ENCODE peak calls at places on chromosome 18, in four cellular contexts. A, L, P and N are unnamed samples.

GRCh38 chr18:11053293-11053692 is 96.1 kb downstream of the PIEZO2 start:
- DNase-seq in P (no peak), A (no peak), L (no peak), N (no peak)

GRCh38 chr18:78905334-78905733 is 74.3 kb upstream of the SALL3 start:
- DNase-seq in L (no peak), P (no peak), A (no peak), N (no peak)

GRCh38 chr18:75247601-75248421 is 37.2 kb downstream of the TSHZ1 start:
- DNase-seq in L (peak), P (no peak), A (no peak), N (no peak)

GRCh38 chr18:49921278-49922037 is 108.1 kb upstream of the ACAA2 start:
- DNase-seq in L (no peak), P (no peak), A (no peak), N (no peak)

GRCh38 chr18:76494181-76494540 is 881 bp downstream of the ZNF516 start:
- DNase-seq in A (no peak), L (peak), P (peak), N (no peak)

GRCh38 chr18:80070825-80071224 is 36.6 kb downstream of the RBFA start:
- DNase-seq in A (no peak), L (no peak), P (no peak), N (no peak)

GRCh38 chr18:79523738-79524180 is 128.0 kb downstream of the NFATC1 start:
- DNase-seq in P (no peak), A (no peak), L (no peak), N (peak)

GRCh38 chr18:10304853-10305252 is 149.6 kb upstream of the APCDD1 start:
- DNase-seq in L (no peak), P (no peak), A (no peak), N (no peak)

GRCh38 chr18:48780151-48781001 is 170.4 kb downstream of the SMAD7 start:
- DNase-seq in P (no peak), A (no peak), L (no peak), N (no peak)

GRCh38 chr18:70491734-70492348 is 203.0 kb downstream of the SOCS6 start:
- DNase-seq in A (peak), L (peak), P (peak), N (no peak)

GRCh38 chr18:55634545-55634944 is 46.6 kb upstream of the TCF4 start:
- DNase-seq in A (no peak), L (no peak), P (no peak), N (no peak)

GRCh38 chr18:48229445-48230052 is 179.6 kb downstream of the ZBTB7C start:
- DNase-seq in P (peak), A (no peak), L (no peak), N (no peak)

GRCh38 chr18:75209952-75210261 is 690 bp upstream of the TSHZ1 start:
- DNase-seq in A (no peak), P (no peak), L (no peak), N (no peak)

GRCh38 chr18:70046796-70047195 is 99.1 kb upstream of the CD226 start:
- DNase-seq in P (no peak), A (no peak), L (no peak), N (no peak)

GRCh38 chr18:4734021-4734420 is 278.9 kb upstream of the DLGAP1 start:
- DNase-seq in A (no peak), L (no peak), P (no peak), N (no peak)

GRCh38 chr18:69757733-69758132 is 189.9 kb downstream of the CD226 start:
- DNase-seq in L (no peak), P (no peak), A (no peak), N (no peak)

GRCh38 chr18:38077219-38077618 is 511.6 kb upstream of the CELF4 start:
- DNase-seq in A (no peak), P (peak), L (no peak), N (no peak)

GRCh38 chr18:30135938-30136337 is 906.6 kb downstream of the DSC3 start:
- DNase-seq in A (no peak), P (no peak), L (no peak), N (no peak)

GRCh38 chr18:10119528-10119927 is 205.7 kb downstream of the VAPA start:
- DNase-seq in A (no peak), L (no peak), P (no peak), N (no peak)

GRCh38 chr18:51234117-51235010 is 36.9 kb upstream of the MEX3C start:
- DNase-seq in P (no peak), A (no peak), L (no peak), N (no peak)

GRCh38 chr18:55588876-55589595 is 1.0 kb upstream of the TCF4 start:
- DNase-seq in L (no peak), A (no peak), P (no peak), N (no peak)

GRCh38 chr18:28711096-28711495 is 534.2 kb upstream of the CDH2 start:
- DNase-seq in A (no peak), P (no peak), L (no peak), N (no peak)

GRCh38 chr18:49795612-49796552 is 17.5 kb downstream of the ACAA2 start:
- DNase-seq in P (no peak), L (no peak), A (no peak), N (no peak)

GRCh38 chr18:48163184-48164095 is 233.0 kb upstream of the SMAD2 start:
- DNase-seq in P (no peak), L (no peak), A (no peak), N (no peak)

GRCh38 chr18:50518787-50519520 is 40.9 kb upstream of the MAPK4 start:
- DNase-seq in L (no peak), A (no peak), P (no peak), N (no peak)

GRCh38 chr18:57137847-57138246 is 9.0 kb upstream of the BOD1L2 start:
- DNase-seq in P (no peak), A (no peak), L (no peak), N (no peak)

GRCh38 chr18:10054366-10054765 is 140.6 kb downstream of the VAPA start:
- DNase-seq in L (no peak), A (no peak), P (no peak), N (no peak)

GRCh38 chr18:69725009-69725408 is 222.7 kb downstream of the CD226 start:
- DNase-seq in A (no peak), P (no peak), L (no peak), N (no peak)

GRCh38 chr18:47746615-47747014 is 183.8 kb downstream of the SMAD2 start:
- DNase-seq in A (no peak), P (no peak), L (no peak), N (no peak)

GRCh38 chr18:10329116-10329515 is 125.3 kb upstream of the APCDD1 start:
- DNase-seq in L (no peak), A (no peak), P (no peak), N (no peak)

GRCh38 chr18:8990276-8991031 is 112.0 kb upstream of the NDUFV2 start:
- DNase-seq in P (no peak), L (no peak), A (no peak), N (no peak)

GRCh38 chr18:36942264-36942663 is 113.3 kb downstream of the KIAA1328 start:
- DNase-seq in P (no peak), A (peak), L (peak), N (no peak)

GRCh38 chr18:42446195-42446594 is 491.2 kb downstream of the PIK3C3 start:
- DNase-seq in L (peak), A (no peak), P (no peak), N (no peak)
- TF ChIP-seq MAX in L (no peak), A (no peak), P (no peak), N (no peak)

GRCh38 chr18:58525928-58526424 is 102.9 kb downstream of the ALPK2 start:
- DNase-seq in P (no peak), L (no peak), A (no peak), N (peak)

GRCh38 chr18:58528011-58528367 is 100.9 kb downstream of the ALPK2 start:
- DNase-seq in P (no peak), A (no peak), L (no peak), N (no peak)

GRCh38 chr18:58527116-58528010 is 101.5 kb downstream of the ALPK2 start:
- DNase-seq in P (no peak), L (peak), A (no peak), N (no peak)

GRCh38 chr18:58526425-58527115 is 102.3 kb downstream of the ALPK2 start:
- DNase-seq in P (no peak), L (peak), A (no peak), N (no peak)

DNA sequence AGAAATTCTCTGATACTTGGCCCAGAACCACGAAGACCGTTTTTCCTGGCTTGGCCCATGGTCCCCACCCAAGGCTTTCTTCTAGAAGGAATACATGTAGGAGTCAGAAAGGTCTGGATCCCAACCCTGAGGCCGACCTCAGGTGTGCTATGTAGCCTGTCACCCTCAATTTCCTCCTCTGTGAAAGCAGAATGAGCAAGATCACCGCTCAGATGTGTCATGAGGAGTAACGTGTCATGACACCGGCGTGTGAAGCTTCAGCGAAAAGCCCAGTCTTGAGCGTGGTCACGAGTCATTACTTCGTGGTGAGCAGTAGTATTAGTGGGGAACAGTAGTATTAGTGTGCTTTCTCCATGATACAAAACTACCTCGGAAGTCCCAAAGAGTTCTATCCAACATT is 103.4 kb downstream of the ALPK2 start:
- DNase-seq in L (no peak), A (no peak), P (no peak), N (peak)
- TF ChIP-seq CBFB in L (no peak), A (no peak), P (no peak), N (no peak)

GRCh38 chr18:3071676-3072075 is 58.7 kb upstream of the LPIN2 start:
- DNase-seq in L (no peak), P (no peak), A (no peak), N (no peak)
- TF ChIP-seq MAX in L (no peak), P (no peak), A (no peak), N (no peak)

GRCh38 chr18:24790347-24790746 is 329.9 kb downstream of the HRH4 start:
- DNase-seq in P (no peak), A (no peak), L (no peak), N (no peak)
- TF ChIP-seq CBFB in P (no peak), A (no peak), L (no peak), N (no peak)

GRCh38 chr18:12597775-12598174 is 60.1 kb downstream of the SPIRE1 start:
- DNase-seq in P (no peak), L (peak), A (no peak), N (no peak)

GRCh38 chr18:12593861-12594260 is 64.0 kb downstream of the SPIRE1 start:
- DNase-seq in L (no peak), A (no peak), P (no peak), N (no peak)

GRCh38 chr18:12589419-12589818 is 68.5 kb downstream of the SPIRE1 start:
- DNase-seq in P (no peak), L (no peak), A (no peak), N (no peak)

GRCh38 chr18:12595571-12596255 is 62.2 kb downstream of the SPIRE1 start:
- DNase-seq in L (peak), P (no peak), A (no peak), N (no peak)

GRCh38 chr18:12592597-12593127 is 65.2 kb downstream of the SPIRE1 start:
- DNase-seq in A (no peak), L (no peak), P (no peak), N (no peak)
- TF ChIP-seq MAX in A (no peak), L (no peak), P (no peak), N (no peak)

DNA sequence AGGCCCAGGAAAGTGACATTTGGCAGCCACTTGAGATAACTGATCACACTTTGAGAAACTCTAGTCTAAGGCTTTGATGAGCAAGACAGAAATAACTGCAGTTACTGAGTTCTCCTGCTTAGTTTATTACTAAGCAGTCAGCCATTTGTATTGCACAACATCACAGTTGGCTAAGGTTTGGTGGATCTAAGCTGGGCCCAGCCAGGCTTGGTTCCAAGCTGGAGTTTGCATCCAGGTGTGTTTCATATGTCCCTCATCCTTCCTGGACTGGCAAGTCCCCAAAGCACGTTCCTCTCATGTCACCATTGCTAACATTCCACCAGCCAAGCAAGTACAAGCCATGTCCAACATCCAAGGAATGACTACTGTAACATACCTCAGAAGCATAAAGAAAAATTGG is 71.3 kb upstream of the ZNF532 start:
- DNase-seq in L (no peak), P (no peak), A (no peak), N (no peak)
- TF ChIP-seq CBFB in L (no peak), P (no peak), A (no peak), N (no peak)

GRCh38 chr18:25340762-25341161 is 11.2 kb downstream of the ZNF521 start:
- DNase-seq in P (no peak), A (no peak), L (no peak), N (no peak)
- TF ChIP-seq MAX in P (no peak), A (no peak), L (no peak), N (no peak)

GRCh38 chr18:35311506-35311905 is 21.5 kb upstream of the ZSCAN30 start:
- DNase-seq in L (no peak), A (no peak), P (no peak), N (no peak)
- TF ChIP-seq CBFB in L (no peak), A (no peak), P (no peak), N (no peak)

GRCh38 chr18:40612356-40612755 is 1342.7 kb upstream of the PIK3C3 start:
- DNase-seq in L (no peak), A (no peak), P (no peak), N (no peak)

GRCh38 chr18:40608220-40608619 is 1346.8 kb upstream of the PIK3C3 start:
- DNase-seq in A (no peak), P (no peak), L (no peak), N (no peak)

DNA sequence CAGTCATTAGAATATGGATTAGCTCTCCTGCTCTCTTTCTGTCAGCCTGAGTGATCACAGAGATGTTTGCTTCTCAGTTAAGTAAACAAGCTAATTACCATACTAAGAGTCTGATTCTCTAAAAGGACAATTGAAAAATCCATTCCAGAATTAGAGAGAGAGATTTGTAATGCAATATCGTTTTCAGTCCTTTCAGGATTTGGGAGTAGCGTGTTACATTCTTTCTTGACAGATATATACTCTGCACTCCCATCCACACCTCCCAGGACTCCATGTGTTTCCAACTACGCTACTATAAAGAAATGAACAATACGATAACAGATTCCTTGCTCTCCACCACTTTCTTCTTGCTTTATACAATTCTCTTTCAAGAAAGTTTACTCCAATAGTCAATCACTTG is 1347.3 kb upstream of the PIK3C3 start:
- DNase-seq in L (no peak), A (no peak), P (no peak), N (no peak)
- TF ChIP-seq MAX in L (no peak), A (no peak), P (no peak), N (no peak)